ENCODE peak calls at places on chromosome 13, in five cellular contexts. One of them, this sample, is unnamed.

GRCh38 chr13:68713394-68713793 is 1394.2 kb upstream of the ATXN8OS start:
- DNase-seq in neural progenitor cell: peak
- DNase-seq in WERI-Rb-1: no peak
- DNase-seq in choroid plexus epithelial cell: no peak
- DNase-seq in fibroblast of lung: no peak
- DNase-seq in this sample: no peak

GRCh38 chr13:25687622-25688225 is 315.9 kb downstream of the ATP8A2 start:
- DNase-seq in fibroblast of lung: peak
- DNase-seq in neural progenitor cell: no peak
- DNase-seq in WERI-Rb-1: no peak
- DNase-seq in choroid plexus epithelial cell: peak
- DNase-seq in this sample: peak

GRCh38 chr13:34419025-34419424 is 523.0 kb upstream of the NBEA start:
- DNase-seq in neural progenitor cell: no peak
- DNase-seq in WERI-Rb-1: no peak
- DNase-seq in fibroblast of lung: peak
- DNase-seq in choroid plexus epithelial cell: no peak
- DNase-seq in this sample: no peak

GRCh38 chr13:69108486-69108885 is 999.1 kb upstream of the ATXN8OS start:
- DNase-seq in fibroblast of lung: no peak
- DNase-seq in WERI-Rb-1: no peak
- DNase-seq in neural progenitor cell: no peak
- DNase-seq in choroid plexus epithelial cell: no peak
- DNase-seq in this sample: no peak

GRCh38 chr13:41029629-41030028 is 10.5 kb upstream of the ELF1 start:
- DNase-seq in neural progenitor cell: peak
- DNase-seq in choroid plexus epithelial cell: no peak
- DNase-seq in WERI-Rb-1: no peak
- DNase-seq in fibroblast of lung: no peak
- DNase-seq in this sample: no peak

GRCh38 chr13:95552208-95552538 is 347 bp upstream of the CLDN10 start:
- DNase-seq in fibroblast of lung: no peak
- DNase-seq in neural progenitor cell: no peak
- DNase-seq in WERI-Rb-1: no peak
- DNase-seq in choroid plexus epithelial cell: no peak
- DNase-seq in this sample: no peak

GRCh38 chr13:79775830-79776229 is 294.9 kb downstream of the NDFIP2 start:
- DNase-seq in fibroblast of lung: peak
- DNase-seq in choroid plexus epithelial cell: peak
- DNase-seq in WERI-Rb-1: peak
- DNase-seq in neural progenitor cell: peak
- DNase-seq in this sample: peak

GRCh38 chr13:77338329-77338728 is 11.4 kb upstream of the MYCBP2 start:
- DNase-seq in WERI-Rb-1: no peak
- DNase-seq in fibroblast of lung: no peak
- DNase-seq in choroid plexus epithelial cell: no peak
- DNase-seq in neural progenitor cell: no peak
- DNase-seq in this sample: no peak

GRCh38 chr13:97257228-97257755 is 35.2 kb downstream of the MBNL2 start:
- DNase-seq in choroid plexus epithelial cell: no peak
- DNase-seq in fibroblast of lung: no peak
- DNase-seq in WERI-Rb-1: no peak
- DNase-seq in neural progenitor cell: no peak
- DNase-seq in this sample: no peak

GRCh38 chr13:104694397-104694796 is 1628.2 kb upstream of the SLC10A2 start:
- DNase-seq in choroid plexus epithelial cell: no peak
- DNase-seq in WERI-Rb-1: no peak
- DNase-seq in neural progenitor cell: no peak
- DNase-seq in fibroblast of lung: no peak
- DNase-seq in this sample: no peak

GRCh38 chr13:20073775-20074174 is 87.1 kb downstream of the GJA3 start:
- DNase-seq in WERI-Rb-1: no peak
- DNase-seq in fibroblast of lung: no peak
- DNase-seq in neural progenitor cell: no peak
- DNase-seq in choroid plexus epithelial cell: no peak
- DNase-seq in this sample: no peak

GRCh38 chr13:26785845-26786630 is 25.5 kb upstream of the GPR12 start:
- DNase-seq in fibroblast of lung: no peak
- DNase-seq in WERI-Rb-1: no peak
- DNase-seq in neural progenitor cell: peak
- DNase-seq in choroid plexus epithelial cell: no peak
- DNase-seq in this sample: no peak

GRCh38 chr13:114148521-114148855 is 16.1 kb upstream of the RASA3 start:
- DNase-seq in neural progenitor cell: no peak
- DNase-seq in fibroblast of lung: no peak
- DNase-seq in choroid plexus epithelial cell: no peak
- DNase-seq in WERI-Rb-1: no peak
- DNase-seq in this sample: no peak

GRCh38 chr13:83531022-83531421 is 351.3 kb downstream of the SLITRK1 start:
- DNase-seq in neural progenitor cell: peak
- DNase-seq in choroid plexus epithelial cell: no peak
- DNase-seq in fibroblast of lung: no peak
- DNase-seq in WERI-Rb-1: no peak
- DNase-seq in this sample: no peak

GRCh38 chr13:84563611-84564010 is 681.3 kb upstream of the SLITRK1 start:
- DNase-seq in neural progenitor cell: no peak
- DNase-seq in choroid plexus epithelial cell: no peak
- DNase-seq in WERI-Rb-1: no peak
- DNase-seq in fibroblast of lung: no peak
- DNase-seq in this sample: no peak

GRCh38 chr13:36028359-36028758 is 102.8 kb downstream of the DCLK1 start:
- DNase-seq in neural progenitor cell: no peak
- DNase-seq in choroid plexus epithelial cell: no peak
- DNase-seq in fibroblast of lung: no peak
- DNase-seq in WERI-Rb-1: no peak
- DNase-seq in this sample: no peak

GRCh38 chr13:36030670-36031331 is 100.4 kb downstream of the DCLK1 start:
- DNase-seq in fibroblast of lung: peak
- DNase-seq in WERI-Rb-1: no peak
- DNase-seq in choroid plexus epithelial cell: peak
- DNase-seq in neural progenitor cell: peak
- DNase-seq in this sample: peak

GRCh38 chr13:36031490-36031889 is 99.7 kb downstream of the DCLK1 start:
- DNase-seq in fibroblast of lung: no peak
- DNase-seq in WERI-Rb-1: no peak
- DNase-seq in neural progenitor cell: no peak
- DNase-seq in choroid plexus epithelial cell: no peak
- DNase-seq in this sample: no peak

GRCh38 chr13:36026556-36026955 is 104.6 kb downstream of the DCLK1 start:
- DNase-seq in choroid plexus epithelial cell: peak
- DNase-seq in neural progenitor cell: no peak
- DNase-seq in fibroblast of lung: no peak
- DNase-seq in WERI-Rb-1: no peak
- DNase-seq in this sample: no peak

GRCh38 chr13:36029171-36029570 is 102.0 kb downstream of the DCLK1 start:
- DNase-seq in neural progenitor cell: no peak
- DNase-seq in fibroblast of lung: peak
- DNase-seq in choroid plexus epithelial cell: peak
- DNase-seq in WERI-Rb-1: no peak
- DNase-seq in this sample: peak
- H3K4me3 ChIP-seq in neural progenitor cell: no peak
- H3K4me3 ChIP-seq in fibroblast of lung: no peak
- H3K4me3 ChIP-seq in choroid plexus epithelial cell: no peak
- H3K4me3 ChIP-seq in WERI-Rb-1: no peak
- H3K4me3 ChIP-seq in this sample: no peak

GRCh38 chr13:50275392-50276063 is 260.3 kb downstream of the KCNRG start:
- DNase-seq in choroid plexus epithelial cell: no peak
- DNase-seq in neural progenitor cell: no peak
- DNase-seq in WERI-Rb-1: no peak
- DNase-seq in fibroblast of lung: no peak
- DNase-seq in this sample: no peak
- TF ChIP-seq CTCF in choroid plexus epithelial cell: no peak
- TF ChIP-seq CTCF in neural progenitor cell: no peak
- TF ChIP-seq CTCF in WERI-Rb-1: no peak
- TF ChIP-seq CTCF in fibroblast of lung: no peak
- TF ChIP-seq CTCF in this sample: no peak

GRCh38 chr13:24161980-24162517 is 1.5 kb downstream of the SPATA13 start:
- DNase-seq in neural progenitor cell: no peak
- DNase-seq in choroid plexus epithelial cell: no peak
- DNase-seq in fibroblast of lung: no peak
- DNase-seq in WERI-Rb-1: no peak
- DNase-seq in this sample: no peak
- H3K4me3 ChIP-seq in neural progenitor cell: peak
- H3K4me3 ChIP-seq in choroid plexus epithelial cell: no peak
- H3K4me3 ChIP-seq in fibroblast of lung: peak
- H3K4me3 ChIP-seq in WERI-Rb-1: no peak
- H3K4me3 ChIP-seq in this sample: peak

DNA sequence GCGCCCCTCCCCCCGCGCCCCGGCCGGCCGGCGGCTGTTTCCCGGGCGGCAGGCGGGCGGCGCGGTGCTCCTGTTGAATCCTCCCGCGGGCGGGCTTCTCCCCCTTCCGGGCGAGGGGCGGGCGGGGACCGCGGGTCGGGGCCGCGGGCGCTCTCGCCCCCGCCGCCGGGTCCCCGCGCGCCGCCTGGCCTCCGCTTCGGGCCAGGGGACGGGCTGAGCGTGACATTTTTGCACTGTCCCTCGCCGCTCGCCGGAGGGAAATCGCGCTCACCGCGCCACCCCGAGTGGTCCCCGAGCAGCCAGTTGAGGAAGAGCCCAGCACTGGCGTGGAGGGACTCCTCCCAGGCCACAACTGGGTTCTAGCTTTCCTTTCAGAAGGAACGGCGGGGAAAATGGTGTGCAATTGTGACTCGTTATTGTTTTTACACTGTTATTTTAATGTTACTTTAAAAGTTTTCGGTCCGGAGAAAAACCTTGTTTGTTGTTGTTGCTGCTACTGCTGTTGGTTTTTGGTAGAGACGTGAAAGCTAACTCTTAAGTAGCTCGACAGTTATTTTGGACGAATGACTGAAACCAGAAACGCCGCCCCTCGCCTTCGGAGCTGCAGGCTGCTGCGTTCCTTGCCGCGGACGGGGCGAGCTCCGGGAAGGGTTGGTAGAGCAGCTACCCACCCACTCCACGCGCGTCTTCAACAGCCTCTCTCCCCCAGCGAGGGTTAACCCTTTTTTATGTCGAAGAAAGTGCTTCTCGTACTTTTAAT is 942 bp downstream of the PDS5B start:
- DNase-seq in fibroblast of lung: peak
- DNase-seq in neural progenitor cell: peak
- DNase-seq in WERI-Rb-1: peak
- DNase-seq in choroid plexus epithelial cell: peak
- DNase-seq in this sample: peak
- TF ChIP-seq CTCF in fibroblast of lung: no peak
- TF ChIP-seq CTCF in neural progenitor cell: no peak
- TF ChIP-seq CTCF in WERI-Rb-1: no peak
- TF ChIP-seq CTCF in choroid plexus epithelial cell: peak
- TF ChIP-seq CTCF in this sample: no peak

GRCh38 chr13:102773441-102774209 is at the start of gene TEX30:
- DNase-seq in fibroblast of lung: peak
- DNase-seq in choroid plexus epithelial cell: peak
- DNase-seq in WERI-Rb-1: no peak
- DNase-seq in neural progenitor cell: peak
- DNase-seq in this sample: peak

GRCh38 chr13:102770435-102770834 is 3.2 kb downstream of the TEX30 start:
- DNase-seq in neural progenitor cell: no peak
- DNase-seq in fibroblast of lung: no peak
- DNase-seq in choroid plexus epithelial cell: peak
- DNase-seq in WERI-Rb-1: no peak
- DNase-seq in this sample: no peak

GRCh38 chr13:102771298-102772041 is 2.1 kb downstream of the TEX30 start:
- DNase-seq in fibroblast of lung: no peak
- DNase-seq in choroid plexus epithelial cell: no peak
- DNase-seq in WERI-Rb-1: no peak
- DNase-seq in neural progenitor cell: no peak
- DNase-seq in this sample: no peak

GRCh38 chr13:102774210-102774560 is 599 bp upstream of the TEX30 start:
- DNase-seq in fibroblast of lung: no peak
- DNase-seq in choroid plexus epithelial cell: no peak
- DNase-seq in WERI-Rb-1: no peak
- DNase-seq in neural progenitor cell: no peak
- DNase-seq in this sample: no peak

DNA sequence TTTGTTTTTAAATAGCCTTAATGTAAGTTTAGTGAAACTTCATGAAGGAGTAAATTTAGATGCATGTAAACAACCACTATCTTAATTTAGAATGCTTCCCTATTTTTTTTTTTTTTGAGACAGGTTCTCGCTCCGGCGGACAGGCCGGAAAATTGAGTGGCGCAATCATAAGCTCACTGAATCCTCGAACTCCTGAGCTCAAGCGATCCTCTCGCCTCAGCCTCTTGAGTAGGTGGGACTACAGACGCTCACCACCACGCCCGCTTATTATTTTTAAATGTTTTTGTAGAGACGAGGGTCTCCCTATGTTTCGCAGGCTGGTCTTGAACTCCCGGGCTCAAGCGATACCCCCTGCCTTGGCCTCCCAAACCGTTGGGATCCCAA is 1.6 kb downstream of the TEX30 start:
- DNase-seq in choroid plexus epithelial cell: no peak
- DNase-seq in WERI-Rb-1: no peak
- DNase-seq in fibroblast of lung: no peak
- DNase-seq in neural progenitor cell: no peak
- DNase-seq in this sample: no peak
- H3K4me3 ChIP-seq in choroid plexus epithelial cell: no peak
- H3K4me3 ChIP-seq in WERI-Rb-1: no peak
- H3K4me3 ChIP-seq in fibroblast of lung: no peak
- H3K4me3 ChIP-seq in neural progenitor cell: no peak
- H3K4me3 ChIP-seq in this sample: no peak

GRCh38 chr13:47801555-47801954 is 199.5 kb downstream of the SUCLA2 start:
- DNase-seq in fibroblast of lung: no peak
- DNase-seq in neural progenitor cell: no peak
- DNase-seq in WERI-Rb-1: no peak
- DNase-seq in choroid plexus epithelial cell: no peak
- DNase-seq in this sample: no peak

GRCh38 chr13:47800593-47800992 is 200.5 kb downstream of the SUCLA2 start:
- DNase-seq in neural progenitor cell: no peak
- DNase-seq in WERI-Rb-1: no peak
- DNase-seq in choroid plexus epithelial cell: no peak
- DNase-seq in fibroblast of lung: no peak
- DNase-seq in this sample: no peak

GRCh38 chr13:47796816-47797215 is 204.3 kb downstream of the SUCLA2 start:
- DNase-seq in fibroblast of lung: no peak
- DNase-seq in WERI-Rb-1: no peak
- DNase-seq in choroid plexus epithelial cell: no peak
- DNase-seq in neural progenitor cell: no peak
- DNase-seq in this sample: no peak

GRCh38 chr13:47798194-47798593 is 202.9 kb downstream of the SUCLA2 start:
- DNase-seq in WERI-Rb-1: no peak
- DNase-seq in fibroblast of lung: no peak
- DNase-seq in choroid plexus epithelial cell: no peak
- DNase-seq in neural progenitor cell: no peak
- DNase-seq in this sample: no peak

DNA sequence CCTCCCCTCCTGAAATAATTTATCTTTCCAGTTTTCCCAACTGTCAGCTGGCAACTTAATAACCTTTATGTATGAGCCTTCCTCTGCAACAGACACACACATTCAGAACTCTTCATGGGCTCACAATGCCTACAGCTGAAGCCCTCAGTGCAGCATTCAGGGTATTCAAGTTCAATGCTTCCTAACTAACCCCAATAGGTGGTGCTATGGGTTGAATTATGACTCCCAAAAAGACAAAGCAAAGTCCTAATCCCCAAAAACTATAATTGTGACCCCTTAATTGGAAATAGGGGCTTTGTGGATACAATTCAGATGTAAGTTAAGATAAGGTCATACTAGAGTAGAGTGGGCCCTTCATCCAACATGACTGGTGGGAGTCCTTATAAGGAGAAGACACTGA is 202.2 kb downstream of the SUCLA2 start:
- DNase-seq in fibroblast of lung: peak
- DNase-seq in choroid plexus epithelial cell: peak
- DNase-seq in neural progenitor cell: no peak
- DNase-seq in WERI-Rb-1: no peak
- DNase-seq in this sample: peak
- TF ChIP-seq CTCF in fibroblast of lung: peak
- TF ChIP-seq CTCF in choroid plexus epithelial cell: peak
- TF ChIP-seq CTCF in neural progenitor cell: no peak
- TF ChIP-seq CTCF in WERI-Rb-1: peak
- TF ChIP-seq CTCF in this sample: peak